ENCODE peak calls at places on chromosomes 5 and 9, in four cellular contexts. G is neural progenitor cell, M is A549, R is K562. K is an unnamed sample.

GRCh38 chr5:133890308-133890707 is 78.1 kb downstream of the C5orf15 start:
- DNase-seq in M (no peak), R (no peak), G (no peak), K (no peak)

GRCh38 chr9:78884611-78885150 is 587.8 kb downstream of the PSAT1 start:
- DNase-seq in M (no peak), G (no peak), R (no peak), K (no peak)

GRCh38 chr5:162683280-162683679 is 615.7 kb downstream of the GABRG2 start:
- DNase-seq in R (no peak), M (peak), G (no peak), K (no peak)

GRCh38 chr5:118701796-118702195 is 286.6 kb downstream of the DTWD2 start:
- DNase-seq in M (no peak), G (no peak), R (no peak), K (no peak)

GRCh38 chr9:15142903-15143534 is 164.0 kb downstream of the TTC39B start:
- DNase-seq in G (peak), M (peak), R (peak), K (no peak)

GRCh38 chr9:75105841-75106240 is 17.5 kb downstream of the OSTF1 start:
- DNase-seq in G (no peak), M (no peak), R (no peak), K (no peak)

GRCh38 chr5:10118150-10118549 is 131.5 kb downstream of the ATPSCKMT start:
- DNase-seq in R (no peak), M (no peak), G (no peak), K (no peak)

GRCh38 chr5:89733772-89734171 is 675.8 kb downstream of the CETN3 start:
- DNase-seq in M (no peak), G (peak), R (no peak), K (no peak)

GRCh38 chr9:93061791-93062299 is 3.3 kb downstream of the SUSD3 start:
- DNase-seq in M (peak), R (no peak), G (peak), K (no peak)

GRCh38 chr5:38755171-38755570 is 90.6 kb upstream of the OSMR start:
- DNase-seq in G (no peak), M (no peak), R (no peak), K (no peak)

GRCh38 chr9:127611796-127612790 is at the start of gene STXBP1:
- DNase-seq in G (peak), R (peak), M (peak), K (peak)

GRCh38 chr9:98795970-98796363 is 388 bp downstream of the ANKS6 start:
- DNase-seq in M (no peak), R (no peak), G (peak), K (no peak)

GRCh38 chr9:91907387-91908292 is 42.4 kb downstream of the ROR2 start:
- DNase-seq in M (no peak), R (peak), G (no peak), K (no peak)

GRCh38 chr5:172436874-172437369 is 17.4 kb downstream of the SH3PXD2B start:
- DNase-seq in R (no peak), M (no peak), G (no peak), K (no peak)

GRCh38 chr5:58724992-58725391 is 142.1 kb downstream of the RAB3C start:
- DNase-seq in R (no peak), M (no peak), G (no peak), K (no peak)

GRCh38 chr5:86613459-86613858 is 4.3 kb upstream of the COX7C start:
- DNase-seq in M (no peak), R (no peak), G (no peak), K (no peak)

GRCh38 chr9:12667892-12668291 is 25.3 kb upstream of the TYRP1 start:
- DNase-seq in G (no peak), R (no peak), M (no peak), K (no peak)

GRCh38 chr9:12666813-12667212 is 26.4 kb upstream of the TYRP1 start:
- DNase-seq in R (no peak), M (peak), G (peak), K (no peak)
- TF ChIP-seq CTCF in R (no peak), M (peak), G (peak), K (no peak)

GRCh38 chr5:84274585-84275468 is 109.9 kb downstream of the EDIL3 start:
- DNase-seq in R (no peak), G (peak), M (peak), K (no peak)
- TF ChIP-seq CTCF in R (no peak), G (peak), M (peak), K (peak)

GRCh38 chr9:135698767-135699166 is 514 bp downstream of the SOHLH1 start:
- DNase-seq in R (no peak), M (no peak), G (no peak), K (no peak)
- TF ChIP-seq CTCF in R (no peak), M (no peak), G (peak), K (no peak)

GRCh38 chr9:132204883-132205282 is 43.0 kb downstream of the NTNG2 start:
- DNase-seq in G (no peak), M (no peak), R (no peak), K (no peak)

GRCh38 chr9:132201139-132201538 is 39.3 kb downstream of the NTNG2 start:
- DNase-seq in G (no peak), R (no peak), M (no peak), K (no peak)

GRCh38 chr9:132200706-132201105 is 38.8 kb downstream of the NTNG2 start:
- DNase-seq in G (no peak), M (no peak), R (no peak), K (no peak)

GRCh38 chr9:132199056-132199455 is 37.2 kb downstream of the NTNG2 start:
- DNase-seq in R (no peak), G (no peak), M (no peak), K (no peak)

GRCh38 chr9:132201780-132202703 is 40.2 kb downstream of the NTNG2 start:
- DNase-seq in G (peak), R (no peak), M (peak), K (no peak)
- TF ChIP-seq CTCF in G (no peak), R (peak), M (peak), K (no peak)

GRCh38 chr5:7827602-7828001 is 23.3 kb downstream of the CFAP90 start:
- DNase-seq in G (no peak), M (no peak), R (no peak), K (no peak)
- TF ChIP-seq CTCF in G (no peak), M (no peak), R (peak), K (no peak)

GRCh38 chr9:4548796-4549725 is 58.8 kb downstream of the SLC1A1 start:
- DNase-seq in R (peak), G (peak), M (peak), K (no peak)
- TF ChIP-seq CTCF in R (peak), G (peak), M (peak), K (no peak)

DNA sequence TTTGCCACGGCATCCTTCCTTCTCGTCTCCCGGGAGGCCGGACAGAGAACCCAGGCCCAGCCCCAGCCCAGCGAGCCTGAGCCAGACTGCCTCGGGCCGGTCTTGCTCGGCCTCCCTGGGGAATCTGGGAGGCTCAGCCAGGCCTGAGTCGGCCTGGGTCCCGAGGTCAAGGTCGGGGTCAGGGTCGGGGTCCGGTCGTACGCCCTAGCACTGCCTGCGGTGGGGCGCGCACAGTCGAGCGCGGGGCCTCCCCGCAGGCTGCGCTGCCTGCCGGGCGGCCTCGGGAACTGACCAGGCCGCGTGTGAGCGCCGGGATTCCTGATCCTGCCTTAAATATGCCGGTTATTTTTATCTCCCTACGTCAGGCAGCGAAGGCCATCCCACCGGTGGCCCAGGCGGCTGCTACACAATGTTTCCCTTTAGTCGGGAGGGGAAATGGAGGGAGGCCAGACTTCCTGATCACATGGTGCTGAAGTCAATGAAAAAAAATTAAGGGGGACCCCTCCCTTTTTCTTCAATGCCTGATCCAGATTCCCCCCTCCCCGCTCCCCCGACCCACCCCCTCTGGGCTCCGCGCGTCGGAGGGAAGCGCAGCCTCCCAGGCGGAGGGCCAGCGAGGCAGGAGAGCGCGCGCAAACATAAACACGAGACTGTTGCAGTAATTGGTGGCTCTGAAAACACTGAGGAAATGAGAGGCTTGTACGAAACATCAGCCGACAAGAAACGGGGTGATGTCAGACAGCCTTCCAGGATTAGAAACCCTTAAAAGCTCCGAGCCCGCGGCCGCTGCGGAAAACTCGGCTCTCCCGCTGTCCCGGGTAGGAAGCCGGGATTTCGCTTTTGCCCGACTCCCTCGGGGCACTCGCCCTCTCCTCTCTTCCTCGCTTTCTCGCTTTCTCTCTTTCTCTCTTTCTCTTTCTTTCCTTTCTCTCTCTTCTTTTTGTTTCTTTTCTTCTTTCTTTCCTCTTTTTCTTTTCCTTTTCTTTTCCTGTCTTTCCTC is 148.2 kb upstream of the KLF4 start:
- DNase-seq in M (peak), G (peak), R (no peak), K (peak)
- TF ChIP-seq CTCF in M (no peak), G (no peak), R (no peak), K (no peak)

K was measured in CD14-positive monocyte.